ENCODE peak calls at places on chromosomes 12 and 14, in four cellular contexts. T, R, Z and X are unnamed samples.

GRCh38 chr12:23099104-23099503 is 474.1 kb downstream of the ETNK1 start:
- DNase-seq in T (no peak), R (no peak), Z (no peak), X (no peak)

GRCh38 chr14:35556548-35556947 is 22.6 kb downstream of the INSM2 start:
- DNase-seq in T (no peak), R (no peak), Z (no peak), X (no peak)

GRCh38 chr14:54104746-54105145 is 148.1 kb upstream of the BMP4 start:
- DNase-seq in T (no peak), R (no peak), Z (no peak), X (no peak)

GRCh38 chr12:85461127-85461526 is 181.1 kb downstream of the ALX1 start:
- DNase-seq in T (no peak), R (no peak), Z (no peak), X (no peak)

GRCh38 chr12:130511285-130511684 is 173.6 kb downstream of the PIWIL1 start:
- DNase-seq in T (no peak), R (no peak), Z (no peak), X (no peak)

GRCh38 chr14:102481791-102482238 is 27.8 kb downstream of the ANKRD9 start:
- DNase-seq in T (no peak), R (no peak), Z (no peak), X (no peak)

GRCh38 chr12:124053855-124054254 is 80.8 kb downstream of the ZNF664 start:
- DNase-seq in T (no peak), R (no peak), Z (no peak), X (no peak)

GRCh38 chr14:22432348-22432976 is 156.6 kb downstream of the DAD1 start:
- DNase-seq in T (no peak), R (no peak), Z (no peak), X (peak)

GRCh38 chr12:9065607-9065856 is 50.2 kb downstream of the A2M start:
- DNase-seq in T (no peak), R (no peak), Z (no peak), X (no peak)

GRCh38 chr12:30201301-30202160 is 417.8 kb upstream of the TMTC1 start:
- DNase-seq in T (no peak), R (no peak), Z (no peak), X (no peak)

GRCh38 chr12:63276537-63277365 is 125.8 kb upstream of the AVPR1A start:
- DNase-seq in T (no peak), R (no peak), Z (no peak), X (no peak)

GRCh38 chr14:88242426-88242825 is 80.6 kb downstream of the KCNK10 start:
- DNase-seq in T (no peak), R (no peak), Z (no peak), X (no peak)

GRCh38 chr14:66638688-66639087 is 130.7 kb downstream of the GPHN start:
- DNase-seq in T (no peak), R (no peak), Z (no peak), X (no peak)

GRCh38 chr12:96766232-96766631 is 140.8 kb upstream of the NEDD1 start:
- DNase-seq in T (no peak), R (no peak), Z (no peak), X (no peak)

GRCh38 chr12:2739832-2740641 is 54.7 kb upstream of the FKBP4 start:
- DNase-seq in T (no peak), R (no peak), Z (no peak), X (no peak)

GRCh38 chr12:38540156-38540555 is 223.6 kb downstream of the ALG10B start:
- DNase-seq in T (no peak), R (no peak), Z (no peak), X (no peak)

GRCh38 chr12:113877608-113878007 is 88.5 kb downstream of the RBM19 start:
- DNase-seq in T (no peak), R (no peak), Z (no peak), X (no peak)

GRCh38 chr12:117900561-117900960 is 68.2 kb downstream of the KSR2 start:
- DNase-seq in T (no peak), R (no peak), Z (no peak), X (no peak)

GRCh38 chr12:8157484-8158198 is 826 bp downstream of the ZNF705A start:
- DNase-seq in T (no peak), R (no peak), Z (no peak), X (no peak)

GRCh38 chr14:87540339-87540738 is 452.6 kb downstream of the GALC start:
- DNase-seq in T (no peak), R (no peak), Z (no peak), X (no peak)

GRCh38 chr12:6241495-6241894 is 41.3 kb downstream of the CD9 start:
- DNase-seq in T (no peak), R (no peak), Z (no peak), X (no peak)

GRCh38 chr12:4446335-4446734 is 720 bp upstream of the FGF6 start:
- DNase-seq in T (no peak), R (no peak), Z (no peak), X (no peak)

GRCh38 chr14:20409226-20409625 is 4.1 kb downstream of the TEP1 start:
- DNase-seq in T (no peak), R (no peak), Z (no peak), X (no peak)

GRCh38 chr14:82626156-82627055 is 1092.8 kb upstream of the SEL1L start:
- DNase-seq in T (no peak), R (no peak), Z (no peak), X (no peak)

GRCh38 chr14:59333668-59334067 is 131.5 kb downstream of the GPR135 start:
- DNase-seq in T (no peak), R (no peak), Z (no peak), X (no peak)

GRCh38 chr12:129571901-129572494 is 331.8 kb downstream of the TMEM132D start:
- DNase-seq in T (no peak), R (no peak), Z (no peak), X (no peak)

GRCh38 chr12:40351976-40352375 is 127.2 kb downstream of the LRRK2 start:
- DNase-seq in T (no peak), R (no peak), Z (no peak), X (no peak)

GRCh38 chr12:98515368-98516183 is at the start of gene TMPO:
- DNase-seq in T (peak), R (peak), Z (peak), X (peak)

GRCh38 chr12:57894577-57895292 is 46.6 kb upstream of the ATP23 start:
- DNase-seq in T (no peak), R (no peak), Z (no peak), X (no peak)

GRCh38 chr14:68268197-68268596 is 448.6 kb downstream of the RAD51B start:
- DNase-seq in T (no peak), R (no peak), Z (no peak), X (peak)

GRCh38 chr12:117408161-117408791 is 46.9 kb upstream of the NOS1 start:
- DNase-seq in T (no peak), R (no peak), Z (no peak), X (no peak)

GRCh38 chr12:108840605-108841328 is 16.6 kb downstream of the SSH1 start:
- DNase-seq in T (no peak), R (no peak), Z (no peak), X (no peak)

GRCh38 chr14:100695423-100695738 is 31.3 kb upstream of the DLK1 start:
- DNase-seq in T (no peak), R (no peak), Z (no peak), X (no peak)

GRCh38 chr14:103436533-103436932 is 51.3 kb downstream of the MARK3 start:
- DNase-seq in T (no peak), R (no peak), Z (no peak), X (no peak)